ENCODE peak calls at places on chromosomes 4 and X, in five cellular contexts. I is CD4-positive, alpha-beta T cell; P is AG20443; K is GM23338; B is endothelial cell. Y is an unnamed sample.

GRCh38 chrX:148161661-148162060 is 180.5 kb downstream of the FMR1NB start:
- DNase-seq in B (no peak), K (no peak), I (no peak), P (no peak), Y (no peak)

GRCh38 chr4:54318904-54319303 is 89.8 kb downstream of the PDGFRA start:
- DNase-seq in I (no peak), B (peak), P (peak), K (peak), Y (peak)

GRCh38 chrX:17632942-17633341 is 104.4 kb upstream of the SCML1 start:
- DNase-seq in K (no peak), P (peak), B (no peak), I (no peak), Y (no peak)

GRCh38 chr4:110049951-110050925 is 137.6 kb downstream of the EGF start:
- DNase-seq in P (peak), B (peak), K (peak), I (peak), Y (peak)

GRCh38 chr4:1793940-1794808 is 1.1 kb downstream of the FGFR3 start:
- DNase-seq in B (no peak), I (no peak), P (peak), K (peak), Y (no peak)

GRCh38 chr4:56211202-56211601 is 176.1 kb downstream of the AASDH start:
- DNase-seq in P (no peak), K (no peak), I (no peak), B (no peak), Y (no peak)

GRCh38 chr4:157220026-157220881 is at the start of gene GRIA2:
- DNase-seq in B (peak), P (peak), K (peak), I (no peak), Y (peak)

GRCh38 chr4:62881901-62882300 is 1527.3 kb downstream of the TECRL start:
- DNase-seq in I (no peak), K (no peak), P (no peak), B (no peak), Y (no peak)

GRCh38 chr4:127143460-127144190 is 489.1 kb upstream of the INTU start:
- DNase-seq in I (no peak), P (peak), B (no peak), K (no peak), Y (no peak)

GRCh38 chr4:2395584-2395983 is 22.9 kb downstream of the ZFYVE28 start:
- DNase-seq in P (no peak), K (no peak), I (no peak), B (no peak), Y (no peak)

GRCh38 chr4:189304179-189304578 is 636.5 kb upstream of the FRG1 start:
- DNase-seq in P (no peak), B (no peak), I (no peak), K (no peak), Y (no peak)

GRCh38 chr4:125316781-125317525 is 2.2 kb downstream of the FAT4 start:
- DNase-seq in I (no peak), B (peak), K (peak), P (peak), Y (peak)

GRCh38 chr4:41364871-41365270 is 108.1 kb downstream of the UCHL1 start:
- DNase-seq in P (peak), B (no peak), K (no peak), I (no peak), Y (no peak)

GRCh38 chrX:100447563-100448397 is 37.7 kb upstream of the PCDH19 start:
- DNase-seq in B (peak), I (no peak), K (peak), P (peak), Y (peak)

GRCh38 chr4:187632260-187633010 is 363.1 kb upstream of the ZFP42 start:
- DNase-seq in K (no peak), P (no peak), I (no peak), B (no peak), Y (no peak)

GRCh38 chrX:31036895-31037294 is 34.9 kb downstream of the FTHL17 start:
- DNase-seq in P (peak), B (peak), K (peak), I (no peak), Y (peak)

GRCh38 chrX:68929332-68930150 is 100.7 kb downstream of the EFNB1 start:
- DNase-seq in K (no peak), P (peak), I (no peak), B (no peak), Y (no peak)

GRCh38 chrX:9860826-9861225 is 74.6 kb downstream of the SHROOM2 start:
- DNase-seq in B (no peak), P (no peak), I (no peak), K (no peak), Y (no peak)

GRCh38 chrX:103789004-103789403 is 12.4 kb downstream of the PLP1 start:
- DNase-seq in B (no peak), I (no peak), K (no peak), P (no peak), Y (no peak)

GRCh38 chr4:56844817-56845580 is 23.5 kb upstream of the SPINK2 start:
- DNase-seq in K (peak), P (no peak), B (no peak), I (no peak), Y (no peak)

GRCh38 chr4:139857021-139857420 is 191.4 kb downstream of the MGST2 start:
- DNase-seq in K (no peak), B (no peak), P (no peak), I (no peak), Y (no peak)

GRCh38 chr4:75555294-75556164 is at the start of gene ODAPH:
- DNase-seq in B (no peak), P (no peak), I (no peak), K (peak), Y (no peak)

GRCh38 chr4:104749062-104749461 is 254.4 kb upstream of the CXXC4 start:
- DNase-seq in B (no peak), P (no peak), I (no peak), K (no peak), Y (no peak)

GRCh38 chr4:179976777-179977176 is 2266.4 kb upstream of the TENM3 start:
- DNase-seq in K (no peak), I (no peak), B (no peak), P (no peak), Y (no peak)

GRCh38 chr4:188023682-188024081 is 28.1 kb downstream of the ZFP42 start:
- DNase-seq in K (peak), I (no peak), B (no peak), P (no peak), Y (no peak)

GRCh38 chr4:5865896-5866599 is 26.8 kb downstream of the CRMP1 start:
- DNase-seq in I (no peak), B (no peak), K (no peak), P (no peak), Y (no peak)

GRCh38 chrX:152904151-152905080 is 6.5 kb downstream of the ZNF185 start:
- DNase-seq in K (peak), I (peak), B (peak), P (peak), Y (peak)

GRCh38 chr4:150262611-150263010 is 184.4 kb downstream of the DCLK2 start:
- DNase-seq in K (no peak), I (no peak), P (no peak), B (no peak), Y (no peak)

GRCh38 chrX:72644946-72645345 is 69.2 kb downstream of the PHKA1 start:
- DNase-seq in P (no peak), K (no peak), B (no peak), I (no peak), Y (no peak)

GRCh38 chrX:119410027-119410819 is 11.1 kb downstream of the SLC25A43 start:
- DNase-seq in B (no peak), P (peak), K (no peak), I (no peak), Y (no peak)

GRCh38 chrX:111445485-111445884 is 33.5 kb upstream of the DCX start:
- DNase-seq in K (peak), P (peak), I (no peak), B (peak), Y (no peak)

GRCh38 chr4:114316789-114317188 is 281.8 kb upstream of the UGT8 start:
- DNase-seq in P (no peak), B (no peak), I (no peak), K (no peak), Y (no peak)

GRCh38 chr4:175071123-175071522 is 153.0 kb downstream of the ADAM29 start:
- DNase-seq in K (no peak), B (no peak), P (no peak), I (no peak), Y (no peak)

GRCh38 chr4:41185614-41186609 is 28.4 kb downstream of the APBB2 start:
- DNase-seq in K (no peak), P (no peak), B (no peak), I (no peak), Y (no peak)

GRCh38 chr4:158913766-158914165 is 144.9 kb downstream of the FNIP2 start:
- DNase-seq in B (no peak), I (no peak), K (no peak), P (peak), Y (no peak)

GRCh38 chr4:166318810-166319525 is 445.9 kb downstream of the TLL1 start:
- DNase-seq in K (no peak), I (no peak), P (peak), B (no peak), Y (no peak)

GRCh38 chr4:76155979-76156378 is 7.8 kb upstream of the NUP54 start:
- DNase-seq in B (no peak), P (no peak), I (no peak), K (no peak), Y (no peak)

GRCh38 chr4:151565583-151565982 is 156.6 kb downstream of the FHIP1A start:
- DNase-seq in B (no peak), I (no peak), K (no peak), P (no peak), Y (no peak)

Y was measured in neural crest cell.